ENCODE peak calls at places on chromosomes 1 and 21, in five cellular contexts. I is astrocyte, K is psoas muscle, Z is fibroblast of the aortic adventitia, Q is thoracic aorta. E is an unnamed sample.

GRCh38 chr1:243325305-243325890 is 69.6 kb downstream of the SDCCAG8 start:
- DNase-seq in Z (peak), Q (no peak), I (peak), K (no peak), E (no peak)

GRCh38 chr1:41731631-41732030 is 187.1 kb downstream of the HIVEP3 start:
- DNase-seq in I (no peak), K (no peak), Q (no peak), Z (peak), E (no peak)

GRCh38 chr1:22223176-22223575 is 80.3 kb upstream of the WNT4 start:
- DNase-seq in Q (no peak), Z (no peak), I (no peak), K (no peak), E (no peak)

GRCh38 chr1:187641907-187642306 is 813.2 kb downstream of the PLA2G4A start:
- DNase-seq in Z (no peak), K (no peak), Q (no peak), I (no peak), E (no peak)

GRCh38 chr1:21335088-21335678 is 44.9 kb upstream of the ECE1 start:
- DNase-seq in Q (no peak), Z (no peak), I (no peak), K (no peak), E (no peak)

GRCh38 chr1:211630236-211631081 is 45.0 kb downstream of the NEK2 start:
- DNase-seq in Z (peak), I (no peak), Q (no peak), K (no peak), E (no peak)

GRCh38 chr1:200179781-200180160 is 152.3 kb downstream of the NR5A2 start:
- DNase-seq in Z (no peak), I (no peak), Q (no peak), K (no peak), E (no peak)

GRCh38 chr1:14182801-14183200 is 415.7 kb upstream of the KAZN start:
- DNase-seq in K (no peak), Q (no peak), I (no peak), Z (no peak), E (no peak)

GRCh38 chr1:207259391-207259790 is 62.1 kb upstream of the CD55 start:
- DNase-seq in Z (peak), Q (no peak), I (peak), K (no peak), E (no peak)

GRCh38 chr1:61453111-61453961 is 271.6 kb downstream of the TM2D1 start:
- DNase-seq in Z (peak), K (peak), I (peak), Q (peak), E (peak)

GRCh38 chr21:31293986-31294385 is 50.1 kb downstream of the TIAM1 start:
- DNase-seq in Z (peak), I (peak), K (no peak), Q (no peak), E (no peak)

GRCh38 chr1:116428600-116428999 is 55.6 kb downstream of the ATP1A1 start:
- DNase-seq in Z (no peak), K (no peak), I (no peak), Q (no peak), E (no peak)

GRCh38 chr1:29924017-29924431 is 687.7 kb downstream of the PTPRU start:
- DNase-seq in Q (no peak), Z (no peak), K (no peak), I (no peak), E (no peak)

GRCh38 chr1:167141963-167142362 is 48.1 kb downstream of the STYXL2 start:
- DNase-seq in K (no peak), Z (no peak), Q (no peak), I (no peak), E (no peak)

GRCh38 chr1:243420369-243420768 is 164.5 kb downstream of the SDCCAG8 start:
- DNase-seq in I (no peak), K (no peak), Z (no peak), Q (no peak), E (no peak)

GRCh38 chr1:14369526-14370213 is 228.8 kb upstream of the KAZN start:
- DNase-seq in Q (no peak), K (no peak), Z (no peak), I (no peak), E (no peak)

GRCh38 chr1:237411621-237412020 is 369.6 kb downstream of the RYR2 start:
- DNase-seq in K (no peak), Q (no peak), Z (no peak), I (no peak), E (no peak)

GRCh38 chr1:31981976-31982375 is 31.7 kb upstream of the KHDRBS1 start:
- DNase-seq in I (no peak), K (no peak), Q (no peak), Z (no peak), E (no peak)

GRCh38 chr1:159279754-159280153 is 22.4 kb upstream of the FCER1A start:
- DNase-seq in Z (no peak), K (no peak), I (no peak), Q (no peak), E (no peak)

GRCh38 chr1:202967684-202968281 is 726 bp upstream of the CYB5R1 start:
- DNase-seq in I (no peak), K (no peak), Q (no peak), Z (no peak), E (no peak)

GRCh38 chr21:24369751-24370150 is 1237.5 kb downstream of the MRPL39 start:
- DNase-seq in I (no peak), Z (no peak), Q (no peak), K (no peak), E (no peak)

GRCh38 chr1:19647643-19648042 is 3.5 kb downstream of the NBL1 start:
- DNase-seq in Z (peak), Q (no peak), I (no peak), K (no peak), E (no peak)

GRCh38 chr21:39529026-39529425 is 77.3 kb downstream of the SH3BGR start:
- DNase-seq in I (no peak), K (no peak), Q (no peak), Z (no peak), E (no peak)

GRCh38 chr1:93670141-93670540 is 11.5 kb downstream of the BCAR3 start:
- DNase-seq in Q (no peak), I (peak), Z (peak), K (no peak), E (no peak)

GRCh38 chr1:227428803-227429202 is 110.5 kb upstream of the CDC42BPA start:
- DNase-seq in I (peak), Q (no peak), K (no peak), Z (no peak), E (no peak)

GRCh38 chr1:211587123-211587522 is 8.2 kb upstream of the SLC30A1 start:
- DNase-seq in K (no peak), Z (no peak), I (no peak), Q (no peak), E (no peak)

GRCh38 chr1:182971219-182971618 is 18.3 kb upstream of the SHCBP1L start:
- DNase-seq in Z (no peak), Q (no peak), I (no peak), K (no peak), E (no peak)

DNA sequence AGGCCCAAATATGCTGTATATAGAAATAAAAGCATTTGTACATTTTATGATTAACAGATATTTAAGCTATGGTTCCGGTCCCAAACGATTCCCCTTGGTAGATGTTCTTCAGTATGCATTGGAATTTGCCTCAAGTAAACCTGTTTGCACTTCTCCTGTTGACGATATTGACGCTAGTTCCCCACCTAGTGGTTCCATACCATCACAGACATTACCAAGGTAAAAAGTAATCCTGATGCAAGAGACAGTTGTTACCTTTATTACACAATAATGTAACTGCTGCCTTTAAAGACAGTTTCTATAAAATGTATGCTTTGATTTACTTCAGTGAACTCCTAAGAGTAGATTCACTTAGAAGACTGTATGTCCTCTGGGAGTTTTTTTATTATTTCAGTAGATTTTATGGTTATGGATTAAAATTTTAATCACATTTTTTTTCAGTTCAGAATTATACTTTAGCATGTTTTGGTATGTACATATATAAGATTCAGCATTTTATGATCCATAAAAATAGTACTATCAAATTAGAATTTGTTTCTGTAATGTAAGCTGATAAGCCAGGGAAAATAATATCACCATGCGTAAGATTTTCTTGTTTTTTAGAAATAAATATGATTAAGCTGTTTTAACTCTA is 96.5 kb downstream of the USP25 start:
- DNase-seq in I (peak), K (no peak), Q (no peak), Z (peak), E (no peak)
- TF ChIP-seq CTCF in I (peak), K (peak), Q (no peak), Z (peak), E (no peak)

DNA sequence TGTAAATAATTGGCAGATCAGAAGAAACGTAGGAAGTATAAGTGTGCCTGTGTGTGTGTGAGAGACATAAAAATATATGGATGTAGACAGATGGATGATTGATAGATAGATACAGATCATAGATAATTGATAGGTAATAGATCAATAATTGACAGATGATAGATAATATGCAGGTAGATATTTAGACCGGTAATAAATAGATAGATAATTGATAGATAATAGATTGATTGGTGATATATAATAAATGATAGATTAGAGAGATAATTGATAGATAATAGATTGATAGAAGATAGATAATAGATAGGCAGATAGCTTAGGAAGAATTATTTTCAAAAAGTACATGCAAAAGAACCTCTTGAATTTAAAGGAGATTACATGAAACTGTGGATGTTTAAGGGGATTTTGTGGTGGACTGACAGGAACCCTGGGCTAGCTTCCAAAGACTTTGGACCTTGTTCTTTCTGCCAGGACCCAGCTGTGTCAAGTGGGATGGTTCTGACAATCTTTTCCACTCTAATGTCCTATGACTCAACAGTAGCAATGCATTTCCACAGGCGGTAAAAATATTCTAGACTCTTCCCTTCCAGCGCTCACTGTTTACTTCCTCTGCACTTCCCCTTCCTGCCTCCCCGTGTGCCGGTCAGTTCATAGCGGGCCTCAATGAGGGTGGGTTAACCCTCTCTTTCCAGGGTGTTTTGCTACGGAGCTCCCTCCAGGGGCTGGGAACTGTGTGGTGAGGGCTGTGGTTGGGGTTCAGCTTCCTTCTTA is 39.4 kb downstream of the KCNJ15 start:
- DNase-seq in Q (no peak), K (no peak), Z (no peak), I (no peak), E (no peak)
- TF ChIP-seq CTCF in Q (no peak), K (no peak), Z (no peak), I (no peak), E (no peak)

GRCh38 chr1:85450832-85451231 is 14.1 kb downstream of the DDAH1 start:
- DNase-seq in Q (no peak), Z (no peak), I (no peak), K (peak), E (no peak)
- TF ChIP-seq CTCF in Q (no peak), Z (no peak), I (no peak), K (no peak), E (no peak)

GRCh38 chr1:73943270-73943669 is 254.7 kb downstream of the LRRIQ3 start:
- DNase-seq in I (no peak), K (no peak), Z (no peak), Q (no peak), E (no peak)
- TF ChIP-seq CTCF in I (no peak), K (no peak), Z (no peak), Q (no peak), E (no peak)

GRCh38 chr21:45494851-45495680 is 47.2 kb downstream of the SLC19A1 start:
- DNase-seq in K (peak), Q (no peak), I (no peak), Z (no peak), E (no peak)
- TF ChIP-seq CTCF in K (no peak), Q (no peak), I (no peak), Z (no peak), E (no peak)

GRCh38 chr1:175225805-175226129 is 33.2 kb upstream of the KIAA0040 start:
- DNase-seq in K (no peak), I (no peak), Q (no peak), Z (no peak), E (no peak)
- TF ChIP-seq CTCF in K (no peak), I (no peak), Q (no peak), Z (no peak), E (no peak)

DNA sequence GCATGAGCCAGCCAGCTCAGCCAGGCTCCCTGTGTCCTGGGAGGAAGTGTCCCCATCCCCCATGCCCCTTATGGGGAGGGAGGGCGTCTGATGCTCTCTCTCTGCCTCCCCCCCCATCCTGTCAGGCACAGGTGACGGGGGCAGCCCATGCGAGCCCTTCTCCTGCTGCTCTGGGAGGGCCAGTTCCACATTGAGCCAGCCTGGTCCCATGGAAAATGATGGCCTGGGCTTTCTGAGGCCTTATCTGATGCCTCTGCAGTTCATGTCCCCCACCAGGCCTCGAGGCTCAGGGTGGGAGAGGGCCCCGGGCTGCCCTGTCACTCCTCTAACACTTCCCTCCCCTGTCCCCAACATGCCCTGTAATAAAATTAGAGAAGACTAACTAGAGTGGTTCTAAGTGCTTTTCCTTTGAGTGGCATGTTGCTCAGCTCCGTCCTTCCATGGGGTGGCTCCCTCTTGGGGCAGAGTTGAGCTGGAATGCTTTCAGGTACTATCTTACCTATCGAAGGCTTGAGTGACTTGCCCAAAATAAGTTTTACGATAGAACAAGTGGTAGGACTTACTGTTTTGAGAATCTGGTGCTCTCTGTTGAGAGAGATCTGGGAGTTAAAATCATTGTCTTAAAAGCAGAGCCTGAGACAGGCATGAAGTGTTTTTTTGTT is 1.8 kb upstream of the MTFR1L start:
- DNase-seq in Q (no peak), I (no peak), Z (no peak), K (no peak), E (no peak)
- TF ChIP-seq CTCF in Q (no peak), I (no peak), Z (no peak), K (no peak), E (no peak)

GRCh38 chr1:246805135-246805716 is 81.0 kb downstream of the SCCPDH start:
- DNase-seq in I (no peak), K (no peak), Q (no peak), Z (no peak), E (no peak)

GRCh38 chr1:246803891-246804290 is 79.7 kb downstream of the SCCPDH start:
- DNase-seq in Q (no peak), I (no peak), Z (no peak), K (no peak), E (no peak)

GRCh38 chr1:246814890-246815289 is 90.7 kb downstream of the SCCPDH start:
- DNase-seq in I (no peak), K (no peak), Q (no peak), Z (no peak), E (no peak)

GRCh38 chr1:246811985-246812384 is 87.8 kb downstream of the SCCPDH start:
- DNase-seq in Q (no peak), Z (no peak), K (no peak), I (no peak), E (no peak)

GRCh38 chr1:246809473-246809872 is 85.3 kb downstream of the SCCPDH start:
- DNase-seq in K (no peak), Z (no peak), Q (no peak), I (no peak), E (no peak)
- TF ChIP-seq CTCF in K (no peak), Z (no peak), Q (no peak), I (no peak), E (no peak)

E was measured in omental fat pad.